ENCODE peak calls at places on chromosomes 7 and 10, in seven cellular contexts. One of them, this sample, is unnamed.

GRCh38 chr7:131654249-131654558 is 97.8 kb upstream of the PODXL start:
- DNase-seq in WTC11: no peak
- DNase-seq in K562: no peak
- DNase-seq in H1: no peak
- DNase-seq in HCT116: no peak
- DNase-seq in HepG2: no peak
- DNase-seq in GM12878: no peak
- DNase-seq in this sample: no peak

GRCh38 chr10:68047088-68047487 is 28.0 kb downstream of the HERC4 start:
- DNase-seq in WTC11: no peak
- DNase-seq in K562: no peak
- DNase-seq in H1: no peak
- DNase-seq in HCT116: no peak
- DNase-seq in HepG2: no peak
- DNase-seq in GM12878: no peak
- DNase-seq in this sample: no peak

GRCh38 chr10:115141254-115141653 is 48.1 kb downstream of the ATRNL1 start:
- DNase-seq in WTC11: no peak
- DNase-seq in K562: no peak
- DNase-seq in H1: no peak
- DNase-seq in HCT116: peak
- DNase-seq in HepG2: no peak
- DNase-seq in GM12878: no peak
- DNase-seq in this sample: peak

GRCh38 chr7:65371468-65371867 is 2.2 kb upstream of the ZNF92 start:
- DNase-seq in WTC11: no peak
- DNase-seq in K562: no peak
- DNase-seq in H1: no peak
- DNase-seq in HCT116: no peak
- DNase-seq in HepG2: peak
- DNase-seq in GM12878: no peak
- DNase-seq in this sample: no peak

GRCh38 chr10:100043796-100044195 is 34.0 kb upstream of the DNMBP start:
- DNase-seq in WTC11: no peak
- DNase-seq in K562: no peak
- DNase-seq in H1: no peak
- DNase-seq in HCT116: no peak
- DNase-seq in HepG2: no peak
- DNase-seq in GM12878: no peak
- DNase-seq in this sample: no peak

GRCh38 chr10:86033581-86033980 is 333.0 kb downstream of the GRID1 start:
- DNase-seq in WTC11: no peak
- DNase-seq in K562: no peak
- DNase-seq in H1: no peak
- DNase-seq in HCT116: no peak
- DNase-seq in HepG2: no peak
- DNase-seq in GM12878: no peak
- DNase-seq in this sample: no peak

GRCh38 chr7:34208878-34209621 is 303.7 kb downstream of the BMPER start:
- DNase-seq in WTC11: no peak
- DNase-seq in K562: no peak
- DNase-seq in H1: no peak
- DNase-seq in HCT116: no peak
- DNase-seq in HepG2: no peak
- DNase-seq in GM12878: no peak
- DNase-seq in this sample: no peak

GRCh38 chr10:5861269-5862031 is 28.2 kb downstream of the ANKRD16 start:
- DNase-seq in WTC11: no peak
- DNase-seq in K562: no peak
- DNase-seq in H1: no peak
- DNase-seq in HCT116: peak
- DNase-seq in HepG2: peak
- DNase-seq in GM12878: no peak
- DNase-seq in this sample: no peak

GRCh38 chr10:84762754-84763394 is 434.5 kb downstream of the CCSER2 start:
- DNase-seq in WTC11: peak
- DNase-seq in K562: peak
- DNase-seq in H1: no peak
- DNase-seq in HCT116: no peak
- DNase-seq in HepG2: no peak
- DNase-seq in GM12878: no peak
- DNase-seq in this sample: no peak

GRCh38 chr10:77249901-77250459 is 387.6 kb downstream of the KCNMA1 start:
- DNase-seq in WTC11: no peak
- DNase-seq in K562: no peak
- DNase-seq in H1: no peak
- DNase-seq in HCT116: no peak
- DNase-seq in HepG2: no peak
- DNase-seq in GM12878: no peak
- DNase-seq in this sample: no peak

GRCh38 chr7:36047254-36047653 is 105.8 kb upstream of the EEPD1 start:
- DNase-seq in WTC11: no peak
- DNase-seq in K562: peak
- DNase-seq in H1: no peak
- DNase-seq in HCT116: no peak
- DNase-seq in HepG2: no peak
- DNase-seq in GM12878: no peak
- DNase-seq in this sample: peak

GRCh38 chr7:119931230-119931824 is 341.6 kb upstream of the KCND2 start:
- DNase-seq in WTC11: no peak
- DNase-seq in K562: peak
- DNase-seq in H1: no peak
- DNase-seq in HCT116: no peak
- DNase-seq in HepG2: no peak
- DNase-seq in GM12878: no peak
- DNase-seq in this sample: no peak

GRCh38 chr10:122267849-122268737 is 3.0 kb upstream of the BTBD16 start:
- DNase-seq in WTC11: peak
- DNase-seq in K562: peak
- DNase-seq in H1: no peak
- DNase-seq in HCT116: peak
- DNase-seq in HepG2: peak
- DNase-seq in GM12878: no peak
- DNase-seq in this sample: peak

GRCh38 chr7:55185941-55186609 is 167.3 kb downstream of the EGFR start:
- DNase-seq in WTC11: no peak
- DNase-seq in K562: peak
- DNase-seq in H1: no peak
- DNase-seq in HCT116: peak
- DNase-seq in HepG2: peak
- DNase-seq in GM12878: no peak
- DNase-seq in this sample: no peak

GRCh38 chr7:37349979-37350590 is 98.6 kb downstream of the ELMO1 start:
- DNase-seq in WTC11: no peak
- DNase-seq in K562: no peak
- DNase-seq in H1: no peak
- DNase-seq in HCT116: no peak
- DNase-seq in HepG2: no peak
- DNase-seq in GM12878: no peak
- DNase-seq in this sample: no peak

GRCh38 chr10:97812696-97813095 is 36.9 kb upstream of the GOLGA7B start:
- DNase-seq in WTC11: no peak
- DNase-seq in K562: no peak
- DNase-seq in H1: no peak
- DNase-seq in HCT116: no peak
- DNase-seq in HepG2: peak
- DNase-seq in GM12878: no peak
- DNase-seq in this sample: no peak

GRCh38 chr10:21020545-21020944 is 123.4 kb upstream of the NEBL start:
- DNase-seq in WTC11: peak
- DNase-seq in K562: peak
- DNase-seq in H1: peak
- DNase-seq in HCT116: peak
- DNase-seq in HepG2: peak
- DNase-seq in GM12878: peak
- DNase-seq in this sample: peak

GRCh38 chr10:51691135-51691534 is 8.3 kb downstream of the CSTF2T start:
- DNase-seq in WTC11: no peak
- DNase-seq in K562: no peak
- DNase-seq in H1: no peak
- DNase-seq in HCT116: no peak
- DNase-seq in HepG2: no peak
- DNase-seq in GM12878: no peak
- DNase-seq in this sample: no peak

GRCh38 chr7:23662124-23662982 is 17.6 kb upstream of the FAM221A start:
- DNase-seq in WTC11: peak
- DNase-seq in K562: no peak
- DNase-seq in H1: no peak
- DNase-seq in HCT116: no peak
- DNase-seq in HepG2: no peak
- DNase-seq in GM12878: no peak
- DNase-seq in this sample: no peak
- TF ChIP-seq SP1 in WTC11: no peak
- TF ChIP-seq SP1 in K562: no peak
- TF ChIP-seq SP1 in H1: peak
- TF ChIP-seq SP1 in HCT116: no peak
- TF ChIP-seq SP1 in HepG2: no peak
- TF ChIP-seq SP1 in GM12878: no peak
- TF ChIP-seq SP1 in this sample: no peak

GRCh38 chr7:141737118-141737835 is 881 bp upstream of the SSBP1 start:
- DNase-seq in WTC11: no peak
- DNase-seq in K562: peak
- DNase-seq in H1: no peak
- DNase-seq in HCT116: no peak
- DNase-seq in HepG2: peak
- DNase-seq in GM12878: no peak
- DNase-seq in this sample: peak
- TF ChIP-seq SP1 in WTC11: no peak
- TF ChIP-seq SP1 in K562: no peak
- TF ChIP-seq SP1 in H1: no peak
- TF ChIP-seq SP1 in HCT116: no peak
- TF ChIP-seq SP1 in HepG2: no peak
- TF ChIP-seq SP1 in GM12878: no peak
- TF ChIP-seq SP1 in this sample: no peak

GRCh38 chr7:23618241-23618640 is 21.1 kb downstream of the CCDC126 start:
- DNase-seq in WTC11: no peak
- DNase-seq in K562: no peak
- DNase-seq in H1: no peak
- DNase-seq in HCT116: no peak
- DNase-seq in HepG2: no peak
- DNase-seq in GM12878: no peak
- DNase-seq in this sample: no peak

GRCh38 chr7:23619141-23619540 is 22.0 kb downstream of the CCDC126 start:
- DNase-seq in WTC11: no peak
- DNase-seq in K562: no peak
- DNase-seq in H1: no peak
- DNase-seq in HCT116: no peak
- DNase-seq in HepG2: no peak
- DNase-seq in GM12878: no peak
- DNase-seq in this sample: no peak

GRCh38 chr7:23616593-23616992 is 19.4 kb downstream of the CCDC126 start:
- DNase-seq in WTC11: no peak
- DNase-seq in K562: no peak
- DNase-seq in H1: no peak
- DNase-seq in HCT116: no peak
- DNase-seq in HepG2: no peak
- DNase-seq in GM12878: no peak
- DNase-seq in this sample: no peak

GRCh38 chr7:23617482-23617881 is 20.3 kb downstream of the CCDC126 start:
- DNase-seq in WTC11: no peak
- DNase-seq in K562: no peak
- DNase-seq in H1: no peak
- DNase-seq in HCT116: no peak
- DNase-seq in HepG2: no peak
- DNase-seq in GM12878: no peak
- DNase-seq in this sample: no peak

GRCh38 chr7:23622469-23622868 is 25.3 kb downstream of the CCDC126 start:
- DNase-seq in WTC11: no peak
- DNase-seq in K562: no peak
- DNase-seq in H1: no peak
- DNase-seq in HCT116: no peak
- DNase-seq in HepG2: peak
- DNase-seq in GM12878: no peak
- DNase-seq in this sample: no peak
- TF ChIP-seq SP1 in WTC11: no peak
- TF ChIP-seq SP1 in K562: no peak
- TF ChIP-seq SP1 in H1: no peak
- TF ChIP-seq SP1 in HCT116: no peak
- TF ChIP-seq SP1 in HepG2: no peak
- TF ChIP-seq SP1 in GM12878: no peak
- TF ChIP-seq SP1 in this sample: no peak

GRCh38 chr10:103856497-103857175 is 1.3 kb upstream of the SH3PXD2A start:
- DNase-seq in WTC11: no peak
- DNase-seq in K562: no peak
- DNase-seq in H1: no peak
- DNase-seq in HCT116: no peak
- DNase-seq in HepG2: peak
- DNase-seq in GM12878: no peak
- DNase-seq in this sample: no peak

GRCh38 chr10:103861501-103861900 is 6.1 kb upstream of the SH3PXD2A start:
- DNase-seq in WTC11: no peak
- DNase-seq in K562: no peak
- DNase-seq in H1: no peak
- DNase-seq in HCT116: no peak
- DNase-seq in HepG2: no peak
- DNase-seq in GM12878: no peak
- DNase-seq in this sample: no peak

GRCh38 chr10:103855852-103856496 is 598 bp upstream of the SH3PXD2A start:
- DNase-seq in WTC11: no peak
- DNase-seq in K562: no peak
- DNase-seq in H1: no peak
- DNase-seq in HCT116: no peak
- DNase-seq in HepG2: peak
- DNase-seq in GM12878: no peak
- DNase-seq in this sample: no peak

GRCh38 chr10:103858360-103858759 is 3.0 kb upstream of the SH3PXD2A start:
- DNase-seq in WTC11: no peak
- DNase-seq in K562: no peak
- DNase-seq in H1: no peak
- DNase-seq in HCT116: no peak
- DNase-seq in HepG2: no peak
- DNase-seq in GM12878: no peak
- DNase-seq in this sample: no peak

DNA sequence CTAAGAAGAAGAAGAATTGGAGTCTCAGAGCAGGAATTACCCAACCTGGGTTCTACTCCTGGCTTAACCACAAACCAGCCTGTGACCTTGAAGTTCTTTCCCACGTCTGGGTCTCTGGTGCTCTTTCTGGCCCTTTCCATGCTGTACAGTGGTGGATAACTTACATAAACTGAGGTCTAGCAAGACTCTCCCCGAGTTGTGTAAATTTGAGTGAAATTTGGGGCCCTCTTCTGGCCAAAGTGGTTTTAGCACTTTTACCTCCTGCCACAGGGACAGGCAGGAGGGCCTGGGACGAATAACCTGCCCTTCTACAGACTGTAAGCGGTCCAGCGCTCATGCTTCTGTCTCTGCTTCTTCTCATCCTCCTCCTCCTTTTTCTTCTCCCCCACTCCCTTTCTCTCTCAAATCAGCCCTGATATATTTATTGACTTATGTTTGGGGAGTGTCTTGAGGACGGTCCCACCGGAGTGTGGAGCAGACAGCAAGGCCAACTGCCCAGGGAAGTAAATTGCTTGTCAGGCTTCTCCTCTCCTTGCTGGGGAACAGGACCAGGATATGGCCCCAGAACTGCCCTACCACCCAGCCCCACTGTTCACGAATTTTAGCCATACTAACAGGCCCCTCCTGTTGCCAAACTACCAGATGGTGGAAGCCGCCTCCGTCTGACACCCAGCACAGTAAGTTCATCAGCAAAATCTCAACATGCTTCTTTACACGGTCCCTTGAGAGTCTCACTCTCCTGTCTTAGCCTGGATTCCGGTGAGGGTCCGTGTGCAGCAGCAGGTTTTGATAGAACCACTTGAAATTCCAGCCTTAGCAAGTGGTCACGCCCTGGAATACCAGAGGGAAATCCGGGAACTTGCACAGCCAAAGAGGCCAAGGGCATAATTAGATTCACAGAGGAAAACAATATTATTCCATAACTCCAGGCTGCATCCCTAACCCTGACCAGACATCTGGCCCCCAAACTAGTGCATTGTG is 4.1 kb upstream of the SH3PXD2A start:
- DNase-seq in WTC11: peak
- DNase-seq in K562: peak
- DNase-seq in H1: peak
- DNase-seq in HCT116: peak
- DNase-seq in HepG2: peak
- DNase-seq in GM12878: peak
- DNase-seq in this sample: peak
- TF ChIP-seq SP1 in WTC11: no peak
- TF ChIP-seq SP1 in K562: no peak
- TF ChIP-seq SP1 in H1: no peak
- TF ChIP-seq SP1 in HCT116: no peak
- TF ChIP-seq SP1 in HepG2: no peak
- TF ChIP-seq SP1 in GM12878: no peak
- TF ChIP-seq SP1 in this sample: no peak